ENCODE peak calls at places on chromosome 1, in six cellular contexts. One of them, this sample, is unnamed.

GRCh38 chr1:46556822-46557221 is 5.4 kb upstream of the KNCN start:
- DNase-seq in Calu3: peak; percentile 33
- DNase-seq in K562: no peak
- DNase-seq in HCT116: peak; percentile 21
- DNase-seq in neural crest cell: no peak
- DNase-seq in AG04450: no peak
- DNase-seq in this sample: no peak

GRCh38 chr1:151371744-151372410 is 628 bp downstream of the SELENBP1 start:
- DNase-seq in neural crest cell: no peak
- DNase-seq in K562: peak; percentile 28
- DNase-seq in AG04450: no peak
- DNase-seq in Calu3: peak; percentile 24
- DNase-seq in HCT116: no peak
- DNase-seq in this sample: peak; percentile 73

GRCh38 chr1:233675893-233676292 is 62.0 kb downstream of the KCNK1 start:
- DNase-seq in HCT116: no peak
- DNase-seq in neural crest cell: no peak
- DNase-seq in Calu3: no peak
- DNase-seq in AG04450: no peak
- DNase-seq in K562: no peak
- DNase-seq in this sample: no peak

GRCh38 chr1:43446388-43446740 is 7.4 kb downstream of the HYI start:
- DNase-seq in Calu3: no peak
- DNase-seq in neural crest cell: no peak
- DNase-seq in HCT116: no peak
- DNase-seq in AG04450: no peak
- DNase-seq in K562: no peak
- DNase-seq in this sample: no peak

GRCh38 chr1:47934243-47934805 is 62.9 kb downstream of the TRABD2B start:
- DNase-seq in Calu3: no peak
- DNase-seq in K562: no peak
- DNase-seq in HCT116: no peak
- DNase-seq in AG04450: no peak
- DNase-seq in neural crest cell: no peak
- DNase-seq in this sample: peak; percentile 95

GRCh38 chr1:114032271-114033218 is 53.3 kb downstream of the OLFML3 start:
- DNase-seq in Calu3: no peak
- DNase-seq in neural crest cell: no peak
- DNase-seq in HCT116: no peak
- DNase-seq in K562: no peak
- DNase-seq in AG04450: peak; percentile 41
- DNase-seq in this sample: no peak

GRCh38 chr1:59917026-59917784 is 9.4 kb downstream of the CYP2J2 start:
- DNase-seq in AG04450: no peak
- DNase-seq in neural crest cell: no peak
- DNase-seq in HCT116: no peak
- DNase-seq in Calu3: no peak
- DNase-seq in K562: no peak
- DNase-seq in this sample: no peak

GRCh38 chr1:155989242-155989991 is 11.1 kb upstream of the ARHGEF2 start:
- DNase-seq in neural crest cell: peak; percentile 80
- DNase-seq in Calu3: peak; percentile 83
- DNase-seq in AG04450: no peak
- DNase-seq in K562: peak; percentile 70
- DNase-seq in HCT116: no peak
- DNase-seq in this sample: peak; percentile 86

GRCh38 chr1:219940707-219941106 is 12.3 kb upstream of the SLC30A10 start:
- DNase-seq in AG04450: no peak
- DNase-seq in K562: no peak
- DNase-seq in Calu3: no peak
- DNase-seq in HCT116: no peak
- DNase-seq in neural crest cell: no peak
- DNase-seq in this sample: no peak

GRCh38 chr1:46613661-46614603 is 2.7 kb downstream of the MOB3C start:
- DNase-seq in AG04450: peak; percentile 50
- DNase-seq in neural crest cell: peak; percentile 44
- DNase-seq in Calu3: no peak
- DNase-seq in HCT116: no peak
- DNase-seq in K562: no peak
- DNase-seq in this sample: peak; percentile 93

DNA sequence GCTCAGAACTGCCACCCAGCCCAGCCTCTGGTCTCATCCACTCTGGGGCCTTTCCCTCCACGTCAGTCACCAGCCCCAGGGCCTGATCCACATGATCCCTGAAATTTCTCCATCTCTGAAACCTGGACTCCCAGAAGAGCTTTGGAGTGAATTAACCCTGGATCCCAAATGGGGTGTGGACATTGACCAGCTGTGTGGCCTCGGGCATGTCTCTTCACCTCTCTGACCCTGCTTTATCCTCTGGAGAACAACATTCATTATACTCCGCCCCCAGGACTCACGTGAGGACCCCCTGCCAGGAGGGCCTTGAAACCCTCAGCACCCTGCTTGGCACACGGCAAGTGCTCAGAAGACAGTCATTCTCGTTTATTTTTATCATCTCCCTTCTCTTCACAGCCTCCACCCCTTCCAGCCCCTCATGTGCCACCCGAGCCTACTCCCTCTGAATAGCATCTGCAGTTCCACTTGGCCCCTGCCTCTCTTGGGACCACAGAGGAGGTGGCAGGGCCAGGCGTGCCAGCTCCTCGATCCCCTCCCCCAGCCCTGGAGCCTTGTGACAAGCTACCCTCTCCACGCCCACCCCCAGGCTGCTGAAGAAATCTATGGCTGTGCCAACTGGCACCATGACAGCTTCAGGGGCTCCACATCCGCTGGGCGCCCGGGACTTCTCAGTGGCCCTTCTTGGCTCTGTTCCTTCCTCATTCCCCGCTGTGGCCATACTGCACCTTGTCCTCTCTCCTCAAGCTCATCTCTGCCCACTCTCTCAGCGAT is 18.1 kb downstream of the ADGRB2 start:
- DNase-seq in HCT116: no peak
- DNase-seq in AG04450: no peak
- DNase-seq in K562: no peak
- DNase-seq in neural crest cell: no peak
- DNase-seq in Calu3: no peak
- DNase-seq in this sample: no peak
- TF ChIP-seq CTCF in HCT116: peak; percentile 12
- TF ChIP-seq CTCF in AG04450: no peak
- TF ChIP-seq CTCF in K562: no peak
- TF ChIP-seq CTCF in neural crest cell: peak; percentile 6
- TF ChIP-seq CTCF in Calu3: no peak
- TF ChIP-seq CTCF in this sample: no peak

GRCh38 chr1:100657876-100658715 is 61.4 kb upstream of the VCAM1 start:
- DNase-seq in AG04450: no peak
- DNase-seq in Calu3: no peak
- DNase-seq in neural crest cell: no peak
- DNase-seq in K562: no peak
- DNase-seq in HCT116: no peak
- DNase-seq in this sample: no peak

GRCh38 chr1:100661176-100661575 is 58.4 kb upstream of the VCAM1 start:
- DNase-seq in AG04450: no peak
- DNase-seq in K562: no peak
- DNase-seq in HCT116: no peak
- DNase-seq in Calu3: no peak
- DNase-seq in neural crest cell: no peak
- DNase-seq in this sample: no peak

DNA sequence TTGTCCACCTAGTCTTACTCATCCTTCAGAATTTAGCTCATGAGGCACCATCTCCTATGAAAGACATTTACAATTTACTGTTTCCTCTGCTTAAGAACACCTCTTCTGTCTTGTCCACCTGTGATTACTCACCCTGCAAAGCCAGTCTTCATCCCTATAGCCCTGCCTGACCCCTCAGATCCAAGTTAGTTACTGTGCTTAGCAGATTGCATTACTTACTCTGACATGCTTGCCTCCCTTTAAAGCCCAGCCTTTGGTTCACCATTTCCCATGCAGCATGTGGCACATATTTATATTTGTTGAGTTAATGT is 60.9 kb upstream of the VCAM1 start:
- DNase-seq in HCT116: no peak
- DNase-seq in K562: no peak
- DNase-seq in Calu3: no peak
- DNase-seq in AG04450: no peak
- DNase-seq in neural crest cell: no peak
- DNase-seq in this sample: no peak
- TF ChIP-seq CTCF in HCT116: no peak
- TF ChIP-seq CTCF in K562: no peak
- TF ChIP-seq CTCF in Calu3: no peak
- TF ChIP-seq CTCF in AG04450: no peak
- TF ChIP-seq CTCF in neural crest cell: no peak
- TF ChIP-seq CTCF in this sample: no peak

GRCh38 chr1:165892935-165893334 is 65.5 kb downstream of the UCK2 start:
- DNase-seq in Calu3: no peak
- DNase-seq in HCT116: no peak
- DNase-seq in neural crest cell: no peak
- DNase-seq in AG04450: no peak
- DNase-seq in K562: no peak
- DNase-seq in this sample: no peak

GRCh38 chr1:165895451-165895871 is 68.0 kb downstream of the UCK2 start:
- DNase-seq in AG04450: no peak
- DNase-seq in neural crest cell: no peak
- DNase-seq in HCT116: no peak
- DNase-seq in K562: no peak
- DNase-seq in Calu3: no peak
- DNase-seq in this sample: no peak

GRCh38 chr1:165896277-165896676 is 68.9 kb downstream of the UCK2 start:
- DNase-seq in K562: no peak
- DNase-seq in neural crest cell: no peak
- DNase-seq in AG04450: peak; percentile 83
- DNase-seq in Calu3: no peak
- DNase-seq in HCT116: no peak
- DNase-seq in this sample: no peak

GRCh38 chr1:165893507-165893906 is 66.1 kb downstream of the UCK2 start:
- DNase-seq in Calu3: no peak
- DNase-seq in AG04450: no peak
- DNase-seq in HCT116: no peak
- DNase-seq in K562: no peak
- DNase-seq in neural crest cell: no peak
- DNase-seq in this sample: no peak

DNA sequence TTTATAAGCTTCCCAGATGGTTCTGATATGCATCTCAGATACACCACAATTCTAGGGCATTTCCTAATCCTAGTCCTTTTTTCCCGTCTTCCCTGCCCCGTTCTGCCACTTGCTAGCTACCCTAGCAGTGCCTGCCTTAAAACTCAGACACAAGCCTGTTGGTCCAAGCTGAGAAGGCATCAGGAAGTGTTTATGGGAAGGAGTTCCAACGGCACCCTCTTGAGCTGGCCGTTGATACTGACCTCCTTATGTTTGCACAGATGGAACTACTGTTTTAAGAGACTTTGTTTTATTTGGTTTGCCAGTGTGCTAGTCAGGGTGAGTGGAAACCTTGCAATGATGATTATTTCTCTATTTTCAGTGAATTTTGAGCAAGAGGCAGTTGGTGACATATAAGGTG is 67.2 kb downstream of the UCK2 start:
- DNase-seq in neural crest cell: no peak
- DNase-seq in HCT116: no peak
- DNase-seq in K562: no peak
- DNase-seq in AG04450: no peak
- DNase-seq in Calu3: no peak
- DNase-seq in this sample: no peak
- TF ChIP-seq CTCF in neural crest cell: no peak
- TF ChIP-seq CTCF in HCT116: no peak
- TF ChIP-seq CTCF in K562: no peak
- TF ChIP-seq CTCF in AG04450: peak; percentile 11
- TF ChIP-seq CTCF in Calu3: no peak
- TF ChIP-seq CTCF in this sample: no peak

GRCh38 chr1:68015369-68015768 is 35.1 kb downstream of the DIRAS3 start:
- DNase-seq in K562: no peak
- DNase-seq in HCT116: no peak
- DNase-seq in neural crest cell: no peak
- DNase-seq in Calu3: no peak
- DNase-seq in AG04450: no peak
- DNase-seq in this sample: no peak

GRCh38 chr1:68011786-68012375 is 38.5 kb downstream of the DIRAS3 start:
- DNase-seq in AG04450: no peak
- DNase-seq in Calu3: no peak
- DNase-seq in neural crest cell: no peak
- DNase-seq in K562: no peak
- DNase-seq in HCT116: no peak
- DNase-seq in this sample: no peak

GRCh38 chr1:68013351-68013750 is 37.1 kb downstream of the DIRAS3 start:
- DNase-seq in K562: no peak
- DNase-seq in AG04450: no peak
- DNase-seq in neural crest cell: no peak
- DNase-seq in Calu3: no peak
- DNase-seq in HCT116: no peak
- DNase-seq in this sample: no peak

GRCh38 chr1:68010543-68010942 is 39.9 kb downstream of the DIRAS3 start:
- DNase-seq in Calu3: no peak
- DNase-seq in AG04450: no peak
- DNase-seq in K562: no peak
- DNase-seq in neural crest cell: no peak
- DNase-seq in HCT116: no peak
- DNase-seq in this sample: no peak

GRCh38 chr1:68010094-68010493 is 40.3 kb downstream of the DIRAS3 start:
- DNase-seq in neural crest cell: no peak
- DNase-seq in K562: no peak
- DNase-seq in Calu3: no peak
- DNase-seq in AG04450: no peak
- DNase-seq in HCT116: peak; percentile 8
- DNase-seq in this sample: no peak
- TF ChIP-seq CTCF in neural crest cell: peak; percentile 60
- TF ChIP-seq CTCF in K562: no peak
- TF ChIP-seq CTCF in Calu3: no peak
- TF ChIP-seq CTCF in AG04450: peak; percentile 65
- TF ChIP-seq CTCF in HCT116: peak; percentile 48
- TF ChIP-seq CTCF in this sample: no peak

DNA sequence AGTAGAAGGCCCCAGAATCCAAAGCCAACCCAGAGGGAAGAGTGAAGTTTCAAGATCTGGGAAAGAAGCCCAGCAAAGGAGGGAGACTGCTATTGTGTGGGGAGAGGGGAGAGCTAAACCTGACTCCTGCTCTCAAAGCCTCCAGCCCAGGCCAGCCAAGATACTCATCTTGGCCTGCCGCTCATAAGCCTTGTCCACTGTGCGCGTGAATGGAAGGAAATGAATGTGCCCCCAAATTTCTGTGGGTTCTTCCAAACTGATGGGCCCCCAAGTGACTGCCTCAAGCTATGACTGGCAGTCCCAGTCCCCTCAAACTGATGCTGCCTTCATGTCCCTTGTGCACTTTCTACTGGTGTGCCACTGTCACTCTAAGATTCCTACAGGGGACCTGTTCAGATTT is 2.0 kb downstream of the PLXNA2 start:
- DNase-seq in AG04450: no peak
- DNase-seq in HCT116: no peak
- DNase-seq in neural crest cell: no peak
- DNase-seq in K562: no peak
- DNase-seq in Calu3: no peak
- DNase-seq in this sample: no peak
- TF ChIP-seq CTCF in AG04450: no peak
- TF ChIP-seq CTCF in HCT116: no peak
- TF ChIP-seq CTCF in neural crest cell: no peak
- TF ChIP-seq CTCF in K562: no peak
- TF ChIP-seq CTCF in Calu3: no peak
- TF ChIP-seq CTCF in this sample: no peak